ENCODE peak calls at places on chromosomes 6 and 20, in ten cellular contexts. E is CD4-positive, alpha-beta T cell; N is IMR-90; M is right cardiac atrium; V is PC-9; S is endothelial cell of umbilical vein; Y is fibroblast of lung; I is HCT116; R is heart right ventricle; T is left lung. G is an unnamed sample.

GRCh38 chr6:43838276-43839036 is 68.4 kb downstream of the VEGFA start:
- DNase-seq in V (peak; percentile 57), I (peak; percentile 22), M (peak; percentile 70), T (peak; percentile 75), S (peak; percentile 31), R (peak; percentile 40), N (peak; percentile 81), Y (peak; percentile 77), E (no peak), G (no peak)

GRCh38 chr6:83815631-83816030 is 37.5 kb upstream of the RIPPLY2 start:
- DNase-seq in T (no peak), N (no peak), S (peak; percentile 97), Y (peak; percentile 22), E (no peak), R (no peak), V (peak; percentile 57), I (no peak), M (no peak), G (no peak)

GRCh38 chr20:36848078-36848660 is 27.8 kb upstream of the TLDC2 start:
- DNase-seq in E (no peak), N (peak; percentile 97), S (peak; percentile 46), M (peak; percentile 62), T (no peak), V (no peak), I (no peak), Y (peak; percentile 96), R (peak; percentile 49), G (peak; percentile 86)

GRCh38 chr6:163460307-163460782 is 45.8 kb downstream of the QKI start:
- DNase-seq in R (no peak), S (peak; percentile 84), I (no peak), E (no peak), V (no peak), M (no peak), Y (peak; percentile 72), T (no peak), N (peak; percentile 42), G (no peak)

GRCh38 chr20:49747707-49748524 is 34.2 kb upstream of the B4GALT5 start:
- DNase-seq in T (peak; percentile 51), Y (peak; percentile 71), V (no peak), N (peak; percentile 50), M (peak; percentile 96), I (no peak), R (peak; percentile 89), S (peak; percentile 69), E (no peak), G (peak; percentile 90)

GRCh38 chr6:21386744-21387143 is 206.8 kb upstream of the SOX4 start:
- DNase-seq in T (no peak), V (peak; percentile 98), N (no peak), R (no peak), E (no peak), Y (no peak), M (no peak), I (no peak), S (no peak), G (no peak)

GRCh38 chr6:39193201-39193791 is 36.0 kb downstream of the KCNK5 start:
- DNase-seq in S (no peak), R (no peak), T (no peak), N (no peak), E (no peak), V (peak; percentile 24), Y (no peak), I (no peak), M (no peak), G (no peak)

GRCh38 chr6:88166901-88167624 is 916 bp upstream of the CNR1 start:
- DNase-seq in T (no peak), V (no peak), M (no peak), E (no peak), R (peak; percentile 10), Y (no peak), N (no peak), S (no peak), I (no peak), G (no peak)

GRCh38 chr6:52152692-52153091 is 33.5 kb upstream of the IL17A start:
- DNase-seq in T (no peak), E (no peak), I (no peak), Y (no peak), M (no peak), N (no peak), V (no peak), S (no peak), R (no peak), G (no peak)

GRCh38 chr6:153058291-153058690 is 55.8 kb upstream of the MTRF1L start:
- DNase-seq in T (no peak), M (no peak), Y (peak; percentile 71), N (peak; percentile 58), S (peak; percentile 12), R (no peak), I (no peak), V (no peak), E (no peak), G (no peak)

GRCh38 chr6:85111481-85112001 is 338.3 kb upstream of the NT5E start:
- DNase-seq in N (no peak), M (peak; percentile 21), Y (peak; percentile 45), T (no peak), E (no peak), I (no peak), S (no peak), R (no peak), V (no peak), G (no peak)

GRCh38 chr20:47377122-47377722 is 20.7 kb upstream of the ZMYND8 start:
- DNase-seq in M (no peak), R (no peak), S (no peak), Y (no peak), I (no peak), E (no peak), V (no peak), N (no peak), T (no peak), G (no peak)

GRCh38 chr6:149898966-149899365 is 1.1 kb upstream of the RAET1E start:
- DNase-seq in T (no peak), V (no peak), M (no peak), N (no peak), S (no peak), I (no peak), E (no peak), R (no peak), Y (no peak), G (no peak)

GRCh38 chr6:101853686-101854085 is 460.2 kb downstream of the GRIK2 start:
- DNase-seq in R (no peak), M (no peak), S (no peak), V (no peak), I (no peak), N (no peak), Y (no peak), T (no peak), E (no peak), G (no peak)

GRCh38 chr6:79180082-79180481 is 54.4 kb downstream of the HMGN3 start:
- DNase-seq in E (no peak), Y (no peak), N (no peak), M (no peak), R (no peak), I (no peak), V (peak; percentile 35), T (no peak), S (no peak), G (no peak)

GRCh38 chr6:49118475-49118874 is 344.6 kb downstream of the MMUT start:
- DNase-seq in E (no peak), V (no peak), N (no peak), Y (no peak), S (no peak), M (no peak), T (no peak), R (no peak), I (no peak), G (no peak)

GRCh38 chr6:133093957-133094356 is 147.2 kb upstream of the EYA4 start:
- DNase-seq in E (no peak), T (no peak), I (peak; percentile 67), M (no peak), V (no peak), Y (no peak), R (no peak), N (no peak), S (no peak), G (no peak)

GRCh38 chr6:71388068-71388744 is 99.6 kb downstream of the OGFRL1 start:
- DNase-seq in R (no peak), I (no peak), E (no peak), S (no peak), N (no peak), Y (no peak), T (no peak), M (no peak), V (peak; percentile 62), G (no peak)

GRCh38 chr6:71391126-71391525 is 102.5 kb downstream of the OGFRL1 start:
- DNase-seq in T (no peak), N (no peak), Y (no peak), S (no peak), V (no peak), M (no peak), R (no peak), E (no peak), I (no peak), G (no peak)

GRCh38 chr6:71387179-71387578 is 98.6 kb downstream of the OGFRL1 start:
- DNase-seq in S (no peak), N (peak; percentile 78), Y (peak; percentile 58), I (no peak), E (no peak), M (no peak), R (no peak), V (no peak), T (no peak), G (no peak)

GRCh38 chr6:71386215-71386614 is 97.6 kb downstream of the OGFRL1 start:
- DNase-seq in I (no peak), M (no peak), R (no peak), N (no peak), S (peak; percentile 59), Y (no peak), E (no peak), V (peak; percentile 93), T (no peak), G (no peak)

GRCh38 chr6:71388846-71389543 is 100.4 kb downstream of the OGFRL1 start:
- DNase-seq in I (no peak), N (no peak), M (no peak), V (no peak), S (no peak), Y (peak; percentile 60), T (no peak), R (no peak), E (no peak), G (no peak)
- H3K27ac ChIP-seq in I (no peak overlapping the region), N (no peak overlapping the region), M (no peak overlapping the region), V (peak overlapping the region; percentile 80), S (no peak overlapping the region), Y (no peak overlapping the region), T (peak overlapping the region; percentile 45), R (no peak overlapping the region), E (no peak overlapping the region), G (no peak overlapping the region)

GRCh38 chr6:169789944-169790927 is 38.8 kb downstream of the ERMARD start:
- DNase-seq in N (peak; percentile 59), V (no peak), T (peak; percentile 69), E (peak; percentile 59), R (peak; percentile 70), Y (peak; percentile 73), M (peak; percentile 76), I (peak; percentile 35), S (peak; percentile 75), G (peak; percentile 80)
- H3K27ac ChIP-seq in N (peak overlapping the region; percentile 6), V (no peak overlapping the region), T (peak overlapping the region; percentile 55), E (no peak overlapping the region), R (no peak overlapping the region), Y (peak overlapping the region; percentile 68), M (peak overlapping the region; percentile 16), I (no peak overlapping the region), S (no peak overlapping the region), G (peak overlapping the region; percentile 24)

GRCh38 chr6:129104560-129104959 is 221.6 kb downstream of the LAMA2 start:
- DNase-seq in I (no peak), V (no peak), S (peak; percentile 43), E (no peak), R (no peak), T (no peak), M (no peak), Y (peak; percentile 11), N (no peak), G (no peak)
- H3K27ac ChIP-seq in I (no peak overlapping the region), V (no peak overlapping the region), S (no peak overlapping the region), E (no peak overlapping the region), R (peak overlapping the region; percentile 71), T (no peak overlapping the region), M (peak overlapping the region; percentile 66), Y (no peak overlapping the region), N (peak overlapping the region; percentile 10), G (no peak overlapping the region)

GRCh38 chr6:35428421-35429149 is 23.6 kb upstream of the FANCE start:
- DNase-seq in I (no peak), R (no peak), V (no peak), E (no peak), N (peak; percentile 24), M (no peak), Y (peak; percentile 21), T (no peak), S (peak; percentile 46), G (no peak)
- H3K27ac ChIP-seq in I (no peak overlapping the region), R (no peak overlapping the region), V (no peak overlapping the region), E (no peak overlapping the region), N (peak overlapping the region; percentile 98), M (no peak overlapping the region), Y (peak overlapping the region; percentile 82), T (no peak overlapping the region), S (peak overlapping the region; percentile 98), G (no peak overlapping the region)